ENCODE peak calls at places on chromosomes 16 and 17, in six cellular contexts. U is Caco-2; J is A673; B is hepatocyte; K is CD8-positive, alpha-beta T cell; I is endothelial cell of umbilical vein. O is an unnamed sample.

GRCh38 chr16:67547423-67548264 is 14.7 kb upstream of the CTCF start:
- DNase-seq in B (no peak), I (peak), K (peak), J (no peak), U (no peak), O (no peak)

GRCh38 chr17:17156107-17156506 is 50.0 kb downstream of the PLD6 start:
- DNase-seq in U (no peak), B (no peak), J (no peak), I (no peak), K (no peak), O (no peak)

GRCh38 chr17:18161226-18162094 is 22.2 kb upstream of the ALKBH5 start:
- DNase-seq in J (no peak), K (no peak), B (no peak), U (no peak), I (no peak), O (no peak)

GRCh38 chr16:74226361-74226979 is 70.1 kb upstream of the PSMD7 start:
- DNase-seq in I (peak), K (no peak), U (no peak), B (peak), J (peak), O (no peak)

GRCh38 chr17:18364166-18364565 is 816 bp upstream of the SHMT1 start:
- DNase-seq in U (no peak), K (no peak), B (no peak), I (no peak), J (no peak), O (no peak)

GRCh38 chr17:4544135-4544651 is 11.0 kb downstream of the MYBBP1A start:
- DNase-seq in U (no peak), J (no peak), I (no peak), B (no peak), K (no peak), O (no peak)

GRCh38 chr17:8314797-8315739 is 5.0 kb downstream of the ARHGEF15 start:
- DNase-seq in U (no peak), B (peak), I (no peak), K (no peak), J (no peak), O (no peak)

GRCh38 chr16:88651276-88651988 is 579 bp upstream of the CYBA start:
- DNase-seq in B (peak), U (no peak), J (no peak), K (peak), I (no peak), O (no peak)

GRCh38 chr16:84648595-84649510 is 542 bp downstream of the KLHL36 start:
- DNase-seq in B (peak), U (no peak), J (no peak), I (no peak), K (peak), O (no peak)

GRCh38 chr17:44350733-44351226 is 5.7 kb downstream of the GRN start:
- DNase-seq in K (peak), B (peak), I (peak), J (peak), U (peak), O (no peak)

GRCh38 chr16:8944113-8944765 is 19.5 kb downstream of the USP7 start:
- DNase-seq in U (no peak), J (no peak), K (no peak), B (no peak), I (no peak), O (no peak)

GRCh38 chr17:53765609-53766008 is 57.1 kb upstream of the KIF2B start:
- DNase-seq in I (no peak), J (no peak), B (no peak), U (no peak), K (no peak), O (no peak)
- TF ChIP-seq CTCF in I (no peak), J (no peak), B (no peak), U (no peak), K (no peak), O (no peak)

DNA sequence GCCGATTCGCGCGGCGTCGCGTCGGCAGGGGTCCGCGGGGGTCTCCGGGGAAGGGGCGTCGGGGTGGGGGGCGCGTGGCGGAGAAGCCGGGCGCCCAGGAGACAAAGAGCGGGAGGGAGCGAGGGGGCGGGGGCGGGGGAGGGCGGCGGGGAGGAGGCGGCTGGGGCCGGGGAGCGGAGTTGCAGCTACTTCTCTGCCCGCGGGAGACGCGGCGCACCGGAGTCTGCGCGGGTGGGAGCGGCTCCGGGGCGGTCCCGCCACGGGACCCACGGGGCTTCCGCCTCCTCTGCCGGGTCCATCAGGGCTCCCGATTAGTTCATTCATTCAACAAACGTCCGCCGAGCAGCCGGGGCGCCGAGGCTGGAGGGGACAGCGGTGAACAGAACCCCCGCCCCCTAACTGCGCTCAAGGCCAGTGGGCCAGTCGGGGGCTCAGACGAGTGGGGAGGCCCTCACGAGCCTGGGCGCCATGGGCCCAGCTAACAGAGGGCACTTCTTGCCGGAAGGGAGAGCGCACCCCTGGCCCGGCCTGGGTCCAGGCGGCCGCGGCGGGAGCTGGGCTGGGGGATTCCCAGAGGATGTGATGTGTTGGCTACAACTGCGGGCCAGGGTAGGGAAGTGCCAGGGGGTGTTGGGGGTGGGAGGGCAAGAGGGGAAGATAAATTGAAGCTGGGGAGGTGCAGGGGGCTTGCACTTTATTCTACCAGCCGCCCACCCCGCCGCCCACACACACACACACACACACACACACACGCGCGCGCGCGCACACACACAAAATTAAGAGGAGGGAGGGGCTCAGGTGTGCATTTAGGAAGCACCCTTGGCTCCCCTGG is at the start of gene SAMD14:
- DNase-seq in I (peak), K (peak), B (peak), U (no peak), J (peak), O (no peak)
- H3K4me3 ChIP-seq in I (peak), K (peak), B (peak), U (peak), J (peak), O (peak)

GRCh38 chr16:4116328-4117249 is at the start of gene ADCY9:
- DNase-seq in J (peak), U (peak), I (peak), K (peak), B (peak), O (no peak)

GRCh38 chr16:4115941-4116327 is 308 bp downstream of the ADCY9 start:
- DNase-seq in J (no peak), I (no peak), B (no peak), K (no peak), U (no peak), O (no peak)

GRCh38 chr16:4115209-4115940 is 867 bp downstream of the ADCY9 start:
- DNase-seq in B (peak), U (peak), K (peak), I (peak), J (peak), O (no peak)

GRCh38 chr16:4113358-4114256 is 2.6 kb downstream of the ADCY9 start:
- DNase-seq in K (no peak), J (no peak), B (no peak), U (no peak), I (no peak), O (no peak)

GRCh38 chr16:4114257-4115208 is 1.7 kb downstream of the ADCY9 start:
- DNase-seq in K (no peak), I (no peak), B (no peak), U (no peak), J (no peak), O (no peak)
- TF ChIP-seq CTCF in K (no peak), I (no peak), B (no peak), U (no peak), J (no peak), O (no peak)

GRCh38 chr17:77038860-77039555 is 101.8 kb upstream of the SEC14L1 start:
- DNase-seq in I (no peak), K (no peak), U (no peak), B (no peak), J (no peak), O (no peak)

GRCh38 chr17:77045441-77046041 is 95.2 kb upstream of the SEC14L1 start:
- DNase-seq in I (no peak), K (no peak), U (no peak), J (no peak), B (no peak), O (no peak)

GRCh38 chr17:77037943-77038342 is 102.8 kb upstream of the SEC14L1 start:
- DNase-seq in K (no peak), U (no peak), I (no peak), J (no peak), B (no peak), O (no peak)

GRCh38 chr17:77036841-77037381 is 103.9 kb upstream of the SEC14L1 start:
- DNase-seq in J (no peak), K (no peak), U (peak), B (no peak), I (no peak), O (no peak)

DNA sequence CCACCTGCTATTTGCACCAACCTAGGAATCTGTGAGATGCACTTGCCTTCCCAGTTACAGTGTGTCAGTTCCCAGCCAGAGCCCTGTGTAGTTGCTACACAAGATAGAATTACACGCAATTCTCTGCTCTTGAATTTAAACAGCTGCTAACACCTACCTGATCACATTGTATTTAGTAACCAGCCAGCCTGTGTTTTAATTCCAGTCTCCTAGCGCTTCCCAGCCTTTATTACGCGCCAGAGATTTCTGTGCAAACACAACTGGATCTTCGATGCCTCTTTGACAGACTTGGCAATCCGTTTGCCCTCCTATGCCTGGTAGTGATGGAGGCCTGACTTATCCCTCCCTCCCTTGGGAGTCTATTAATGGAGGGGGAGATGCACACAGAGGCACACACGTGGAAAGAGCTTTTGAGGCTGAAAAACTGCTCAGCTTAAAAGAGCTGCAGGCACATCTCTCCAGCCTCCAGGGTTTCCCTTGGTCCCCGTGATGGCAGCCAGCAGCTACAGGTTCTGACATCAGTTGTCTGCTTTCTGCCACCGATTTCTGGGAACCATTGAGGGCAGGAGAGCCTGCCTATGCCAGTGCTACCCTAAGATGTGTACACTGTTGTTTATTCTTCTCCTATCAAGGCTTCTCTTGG is 98.0 kb upstream of the SEC14L1 start:
- DNase-seq in I (no peak), K (no peak), J (no peak), B (no peak), U (no peak), O (no peak)
- H3K4me3 ChIP-seq in I (no peak), K (no peak), J (no peak), B (no peak), U (no peak), O (no peak)

GRCh38 chr16:10120953-10121352 is 61.3 kb downstream of the GRIN2A start:
- DNase-seq in I (no peak), K (no peak), J (no peak), B (no peak), U (no peak), O (no peak)

GRCh38 chr16:10123141-10123540 is 59.1 kb downstream of the GRIN2A start:
- DNase-seq in K (no peak), B (no peak), U (no peak), I (no peak), J (no peak), O (no peak)

GRCh38 chr16:10121496-10121895 is 60.7 kb downstream of the GRIN2A start:
- DNase-seq in I (no peak), J (no peak), K (no peak), B (peak), U (no peak), O (no peak)

GRCh38 chr16:10122026-10122425 is 60.2 kb downstream of the GRIN2A start:
- DNase-seq in I (no peak), K (no peak), J (no peak), U (no peak), B (no peak), O (no peak)

GRCh38 chr16:10122546-10122945 is 59.7 kb downstream of the GRIN2A start:
- DNase-seq in U (no peak), B (peak), J (no peak), K (no peak), I (no peak), O (no peak)
- TF ChIP-seq CTCF in U (peak), B (peak), J (peak), K (no peak), I (no peak), O (peak)

DNA sequence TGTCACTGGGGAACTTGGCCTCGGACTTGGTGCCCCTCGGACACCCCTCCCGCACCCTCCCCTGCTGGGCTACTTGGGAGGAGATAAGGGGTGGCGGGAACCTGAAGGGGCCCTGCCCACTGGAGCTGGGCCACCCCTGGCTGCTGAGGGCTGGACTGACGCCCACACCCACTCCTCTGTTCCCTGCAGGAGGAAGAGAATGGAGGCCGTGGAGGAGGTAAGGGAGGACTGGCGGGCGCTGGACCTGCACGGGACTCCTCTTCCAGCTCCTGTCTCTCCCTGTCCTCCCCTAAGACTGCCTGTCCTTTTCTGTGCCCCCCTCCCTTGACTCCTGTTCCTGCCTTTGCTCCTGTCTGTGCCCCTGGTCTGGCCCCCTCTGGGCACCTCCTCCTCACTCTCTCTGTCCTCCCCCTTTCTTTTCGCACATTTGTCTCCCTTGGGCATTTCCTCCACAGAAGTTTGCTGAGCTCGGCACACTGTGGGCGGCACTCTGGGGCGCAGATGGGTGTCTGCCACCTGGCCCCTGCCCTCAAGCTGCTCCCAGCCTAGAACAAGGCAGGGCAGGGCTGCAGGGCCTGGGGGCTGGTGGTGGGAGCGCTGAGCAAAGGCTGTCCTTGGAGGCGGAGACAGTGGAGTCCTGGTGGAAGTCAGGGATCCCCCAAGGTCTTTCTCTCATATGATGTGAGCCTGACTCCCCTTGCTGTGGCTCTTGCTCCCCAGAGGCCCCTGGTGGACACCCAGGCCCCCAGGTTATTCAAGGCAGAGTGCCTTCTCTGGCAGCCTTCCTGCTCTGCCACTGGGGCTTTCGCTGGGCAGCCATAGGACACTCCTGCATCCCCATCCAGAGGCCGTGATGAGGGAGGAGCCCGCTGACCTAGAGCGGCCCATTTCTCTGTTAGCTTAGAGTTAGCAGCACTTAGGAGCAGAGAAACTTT is 32.7 kb downstream of the ARHGAP23 start:
- DNase-seq in K (no peak), B (no peak), J (no peak), U (no peak), I (no peak), O (no peak)
- H3K4me3 ChIP-seq in K (no peak), B (no peak), J (no peak), U (no peak), I (no peak), O (no peak)

GRCh38 chr17:15029469-15029868 is 235.7 kb downstream of the PMP22 start:
- DNase-seq in K (no peak), J (no peak), I (no peak), U (no peak), B (no peak), O (no peak)
- TF ChIP-seq CTCF in K (no peak), J (no peak), I (no peak), U (no peak), B (no peak), O (peak)

GRCh38 chr16:50721549-50722409 is 20.1 kb upstream of the CYLD start:
- DNase-seq in I (no peak), B (no peak), U (no peak), K (no peak), J (no peak), O (no peak)

GRCh38 chr16:50718761-50719400 is 23.0 kb upstream of the CYLD start:
- DNase-seq in B (no peak), I (no peak), J (no peak), K (no peak), U (no peak), O (no peak)

GRCh38 chr16:50719401-50720337 is 22.2 kb upstream of the CYLD start:
- DNase-seq in U (peak), J (no peak), I (no peak), K (peak), B (peak), O (no peak)

GRCh38 chr16:50717109-50717893 is 23.9 kb downstream of the NOD2 start:
- DNase-seq in I (no peak), U (no peak), J (no peak), B (no peak), K (no peak), O (no peak)

DNA sequence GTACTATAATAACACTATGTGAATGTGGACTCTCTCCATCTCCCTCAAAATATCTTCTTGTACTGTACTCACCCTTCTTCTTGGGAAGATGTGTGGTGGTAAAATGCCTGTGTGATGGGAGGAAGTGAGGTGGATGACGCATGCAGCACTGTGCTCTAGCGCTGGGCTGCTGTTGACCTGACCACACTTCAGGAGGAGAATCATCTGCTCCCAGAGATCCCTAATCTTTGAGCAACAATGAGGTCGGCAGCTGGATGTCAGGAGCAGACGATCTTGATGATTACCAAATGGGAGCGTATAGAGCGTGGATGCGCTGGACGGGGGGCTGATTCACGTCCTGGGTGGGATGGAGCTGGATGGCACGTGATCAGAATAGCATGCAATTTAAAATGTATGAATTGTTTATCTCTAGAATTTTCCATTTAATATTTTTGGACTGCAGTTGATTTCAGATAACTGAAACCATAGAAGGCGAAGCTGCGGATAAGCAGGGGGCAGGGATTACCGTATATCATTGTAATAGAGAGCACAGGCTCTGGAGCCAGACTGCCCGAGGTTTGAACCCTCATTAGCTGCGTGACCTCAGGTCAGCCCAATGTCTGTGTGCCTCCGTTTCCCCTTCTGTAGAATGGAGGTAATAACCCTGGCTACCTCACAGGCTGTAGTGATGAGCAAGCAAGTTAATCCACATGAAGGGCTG is 23.7 kb upstream of the CYLD start:
- DNase-seq in I (no peak), K (no peak), J (no peak), U (no peak), B (no peak), O (no peak)
- H3K4me3 ChIP-seq in I (no peak), K (no peak), J (no peak), U (no peak), B (no peak), O (no peak)

GRCh38 chr17:75205793-75206163 is 299 bp downstream of the NUP85 start:
- DNase-seq in B (no peak), K (no peak), U (no peak), J (no peak), I (no peak), O (no peak)
- TF ChIP-seq CTCF in B (no peak), K (no peak), U (no peak), J (no peak), I (no peak), O (no peak)